ENCODE peak calls at places on chromosomes 11 and 22, in five cellular contexts. U is colonic mucosa, Z is heart right ventricle, I is cardiac muscle cell, Y is stomach. R is an unnamed sample.

GRCh38 chr22:49351761-49352221 is 475.9 kb downstream of the BRD1 start:
- DNase-seq in U (no peak), Y (peak; percentile 22), I (no peak), Z (no peak), R (no peak)

GRCh38 chr22:20563464-20563906 is 56.1 kb downstream of the MED15 start:
- DNase-seq in Y (no peak), U (no peak), Z (no peak), I (no peak), R (no peak)

GRCh38 chr22:28907311-28908008 is 24.1 kb downstream of the ZNRF3 start:
- DNase-seq in Y (no peak), U (no peak), I (no peak), Z (no peak), R (peak; percentile 58)

GRCh38 chr22:27487600-27488450 is 313.7 kb downstream of the MN1 start:
- DNase-seq in Z (no peak), I (no peak), U (peak; percentile 27), Y (no peak), R (peak; percentile 64)

GRCh38 chr11:64767344-64768299 is 7.8 kb upstream of the PYGM start:
- DNase-seq in I (peak; percentile 82), U (peak; percentile 76), Y (peak; percentile 73), Z (no peak), R (peak; percentile 40)

GRCh38 chr11:69157822-69158231 is 2.1 kb downstream of the SMIM38 start:
- DNase-seq in Y (no peak), I (no peak), Z (no peak), U (no peak), R (no peak)

GRCh38 chr11:12110201-12110713 is at the start of gene MICAL2:
- DNase-seq in Z (peak; percentile 92), U (peak; percentile 91), Y (peak; percentile 91), I (peak; percentile 93), R (peak; percentile 92)

GRCh38 chr11:6362185-6362867 is 27.9 kb upstream of the SMPD1 start:
- DNase-seq in Y (peak; percentile 29), Z (peak; percentile 75), U (no peak), I (no peak), R (no peak)

GRCh38 chr11:102254047-102254446 is 63.2 kb upstream of the BIRC3 start:
- DNase-seq in Y (no peak), Z (no peak), I (no peak), U (no peak), R (no peak)

GRCh38 chr11:94597896-94598295 is 30.7 kb downstream of the PIWIL4 start:
- DNase-seq in I (peak; percentile 38), Z (no peak), Y (peak; percentile 45), U (no peak), R (peak; percentile 32)

GRCh38 chr22:36374603-36375024 is 13.2 kb downstream of the MYH9 start:
- DNase-seq in U (no peak), Y (peak; percentile 68), Z (no peak), I (peak; percentile 43), R (peak; percentile 53)

GRCh38 chr22:40397436-40397835 is 27.0 kb downstream of the SGSM3 start:
- DNase-seq in Z (no peak), I (peak; percentile 58), U (no peak), Y (no peak), R (peak; percentile 38)

GRCh38 chr11:21144556-21144955 is 475.2 kb downstream of the NELL1 start:
- DNase-seq in Y (no peak), Z (no peak), U (no peak), I (no peak), R (no peak)

DNA sequence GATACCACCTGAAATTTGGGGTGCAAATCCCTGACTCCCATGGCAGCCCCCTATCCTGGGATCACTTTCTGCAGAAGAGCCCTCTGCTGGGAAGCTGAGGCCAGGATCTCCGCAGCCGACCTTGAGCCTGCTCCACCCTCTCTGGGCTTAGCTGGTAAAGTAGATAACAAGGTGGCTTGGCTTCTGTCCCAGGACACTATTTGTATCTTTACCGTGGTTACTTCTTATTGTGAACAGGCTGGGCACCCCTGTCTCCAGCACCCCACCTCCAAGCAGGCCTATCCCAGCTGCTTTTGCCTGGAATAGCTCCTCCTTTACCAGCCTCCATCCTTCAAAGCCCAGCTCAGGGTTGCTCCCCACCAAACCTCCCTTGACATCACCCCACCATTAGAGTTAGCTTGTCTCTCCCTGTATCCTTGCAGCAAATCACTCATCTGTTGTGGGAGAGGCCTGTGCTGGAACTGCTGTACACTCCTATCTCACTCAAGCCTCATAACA is 35.2 kb upstream of the P2RY2 start:
- DNase-seq in I (peak; percentile 30), Y (peak; percentile 40), U (peak; percentile 83), Z (peak; percentile 58), R (no peak)
- TF ChIP-seq CTCF in I (no peak), Y (no peak), U (no peak), Z (peak; percentile 24), R (no peak)

GRCh38 chr22:46561435-46561905 is 24.1 kb upstream of the CELSR1 start:
- DNase-seq in Z (no peak), Y (no peak), I (no peak), U (no peak), R (no peak)

GRCh38 chr22:46560696-46561295 is 23.4 kb upstream of the CELSR1 start:
- DNase-seq in U (no peak), Z (no peak), I (no peak), Y (no peak), R (no peak)

GRCh38 chr22:46567471-46567870 is 30.1 kb upstream of the CELSR1 start:
- DNase-seq in U (no peak), Y (no peak), Z (no peak), I (no peak), R (no peak)

GRCh38 chr22:46564084-46564714 is 26.8 kb upstream of the CELSR1 start:
- DNase-seq in Y (no peak), I (no peak), U (peak; percentile 65), Z (peak; percentile 65), R (no peak)

GRCh38 chr22:46563381-46564083 is 26.1 kb upstream of the CELSR1 start:
- DNase-seq in I (peak; percentile 72), Y (peak; percentile 88), Z (peak; percentile 87), U (peak; percentile 92), R (peak; percentile 43)
- H3K4me3 ChIP-seq in I (no peak overlapping the region), Y (peak overlapping the region; percentile 4), Z (no peak overlapping the region), U (peak overlapping the region; percentile 8), R (no peak overlapping the region)

DNA sequence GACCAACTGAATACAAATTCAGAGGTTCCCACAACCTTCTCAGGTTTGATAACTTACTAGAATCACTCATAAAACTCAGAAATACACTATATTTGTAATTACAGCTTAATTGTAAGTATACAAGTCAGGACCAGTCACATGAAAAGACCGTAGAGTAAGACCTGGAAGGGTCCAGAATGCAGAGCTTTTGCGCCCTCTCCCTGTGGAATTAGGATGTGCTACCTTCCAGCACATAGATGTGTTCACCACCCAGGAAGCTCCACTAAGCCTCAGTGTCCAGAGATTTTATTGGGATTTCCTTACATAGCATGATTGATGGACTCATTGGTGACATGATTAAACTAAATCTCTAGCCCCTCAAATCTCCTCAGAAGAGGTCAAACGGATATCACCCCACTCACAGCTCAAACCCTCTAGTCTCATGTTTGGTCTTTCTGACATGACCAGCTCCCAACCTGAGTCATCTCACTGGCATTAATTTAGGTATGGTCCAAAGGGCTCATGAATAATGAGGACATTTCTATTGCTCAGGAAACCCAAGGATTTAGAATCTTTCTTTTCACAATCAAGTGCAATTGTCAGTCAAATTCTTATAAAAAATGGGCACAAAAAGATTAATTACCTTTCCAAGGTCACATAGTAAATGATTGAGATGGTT is 77.2 kb upstream of the UBASH3B start:
- DNase-seq in Y (no peak), I (no peak), U (no peak), Z (no peak), R (no peak)
- TF ChIP-seq CTCF in Y (no peak), I (no peak), U (no peak), Z (no peak), R (no peak)

DNA sequence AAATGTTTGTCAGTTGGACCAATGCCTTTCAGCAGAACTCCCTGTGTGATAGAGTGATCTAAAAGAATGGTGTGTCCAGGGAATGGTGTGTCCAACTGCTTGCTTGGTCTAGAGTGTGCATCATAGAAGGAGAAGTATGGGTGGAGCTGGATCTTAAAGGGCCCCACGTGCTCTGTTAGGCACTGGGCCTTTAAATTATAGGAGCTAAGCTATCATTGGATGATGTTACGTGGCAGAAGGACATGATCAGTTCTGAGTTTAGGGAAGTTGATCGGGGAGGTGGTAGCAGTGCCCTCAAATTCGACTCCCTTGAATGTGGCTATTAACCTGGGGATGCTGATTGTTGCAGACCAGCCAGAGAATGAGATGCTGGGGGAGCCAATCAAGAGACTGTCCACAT is 16.4 kb downstream of the STX3 start:
- DNase-seq in I (no peak), U (no peak), Y (no peak), Z (no peak), R (no peak)
- H3K4me3 ChIP-seq in I (no peak overlapping the region), U (no peak overlapping the region), Y (no peak overlapping the region), Z (no peak overlapping the region), R (no peak overlapping the region)

GRCh38 chr22:32583074-32583677 is 108.6 kb downstream of the FBXO7 start:
- DNase-seq in I (no peak), Z (no peak), U (no peak), Y (no peak), R (no peak)
- TF ChIP-seq CTCF in I (no peak), Z (no peak), U (no peak), Y (no peak), R (no peak)

GRCh38 chr22:46753761-46754109 is 8.7 kb upstream of the TBC1D22A start:
- DNase-seq in I (no peak), Y (no peak), U (no peak), Z (no peak), R (no peak)

GRCh38 chr22:46753360-46753759 is 9.1 kb upstream of the TBC1D22A start:
- DNase-seq in Y (no peak), U (no peak), Z (no peak), I (no peak), R (no peak)

GRCh38 chr22:46754826-46755225 is 7.6 kb upstream of the TBC1D22A start:
- DNase-seq in U (no peak), I (no peak), Z (no peak), Y (no peak), R (no peak)

GRCh38 chr22:46752911-46753310 is 9.5 kb upstream of the TBC1D22A start:
- DNase-seq in Y (no peak), U (no peak), I (no peak), Z (no peak), R (no peak)

DNA sequence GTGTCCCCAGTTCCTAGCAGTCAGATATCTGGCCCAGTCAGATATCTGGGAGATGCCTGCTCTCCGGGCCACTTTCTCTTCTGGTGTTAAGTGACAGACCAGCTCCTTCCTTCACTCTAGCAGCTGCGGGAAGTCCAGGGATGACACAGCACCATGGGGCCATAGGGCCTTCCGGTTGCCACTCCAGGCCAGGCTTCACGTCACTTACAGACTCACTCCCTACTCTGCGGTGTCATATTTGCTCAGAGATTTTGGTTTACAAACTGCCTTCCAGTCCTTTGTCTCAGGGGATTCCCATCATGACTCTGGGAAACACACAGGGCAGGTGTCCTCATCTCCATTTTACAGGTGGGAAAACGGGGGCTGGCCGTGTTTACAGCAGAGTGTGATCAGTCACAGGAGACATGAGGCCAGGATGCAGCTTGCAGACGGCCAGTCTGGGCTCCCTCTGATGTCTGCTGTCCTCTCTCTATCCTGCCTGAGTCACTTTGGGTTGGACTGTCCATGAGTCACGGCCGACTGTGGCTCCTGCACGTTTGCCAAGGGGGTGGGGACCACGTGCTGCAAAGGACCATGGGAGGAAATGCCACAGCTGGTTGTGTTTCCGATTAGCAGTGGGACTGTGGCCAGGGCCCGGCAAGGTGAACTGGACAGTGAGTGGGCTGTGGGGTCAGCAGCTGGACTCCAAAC is 8.2 kb upstream of the TBC1D22A start:
- DNase-seq in Y (peak; percentile 94), Z (peak; percentile 93), U (peak; percentile 94), I (peak; percentile 97), R (peak; percentile 98)
- H3K4me3 ChIP-seq in Y (no peak overlapping the region), Z (peak overlapping the region; percentile 18), U (no peak overlapping the region), I (no peak overlapping the region), R (no peak overlapping the region)

GRCh38 chr11:75399344-75400109 is at the start of gene RPS3:
- DNase-seq in Y (peak; percentile 94), I (peak; percentile 94), U (peak; percentile 92), Z (peak; percentile 89), R (peak; percentile 92)
- TF ChIP-seq CTCF in Y (no peak), I (no peak), U (no peak), Z (no peak), R (peak; percentile 5)

GRCh38 chr22:16953206-16954059 is 54.6 kb downstream of the GAB4 start:
- DNase-seq in Z (no peak), I (no peak), U (no peak), Y (no peak), R (no peak)
- H3K4me3 ChIP-seq in Z (no peak overlapping the region), I (no peak overlapping the region), U (no peak overlapping the region), Y (no peak overlapping the region), R (no peak overlapping the region)